ENCODE peak calls at places on chromosomes 1 and 21, in six cellular contexts. H is activated T-cell treated with anti-CD3 and anti-CD28 coated beads for 48 hours, E is AG08396, D is choroid plexus epithelial cell, R is stomach, F is NCI-H345. J is an unnamed sample.

GRCh38 chr1:75731881-75732280 is 7.4 kb downstream of the ACADM start:
- DNase-seq in F (no peak), D (no peak), E (no peak), R (no peak), H (no peak), J (no peak)

GRCh38 chr1:32749726-32750224 is 47.2 kb upstream of the SYNC start:
- DNase-seq in E (no peak), R (no peak), F (no peak), H (no peak), D (no peak), J (no peak)

GRCh38 chr1:15919316-15919715 is 56.6 kb downstream of the ZBTB17 start:
- DNase-seq in F (no peak), D (peak), E (peak), H (peak), R (no peak), J (peak)

GRCh38 chr1:180167721-180168467 is 13.2 kb downstream of the QSOX1 start:
- DNase-seq in F (no peak), H (no peak), E (no peak), R (peak), D (peak), J (no peak)

GRCh38 chr1:235093685-235094592 is 34.7 kb downstream of the TOMM20 start:
- DNase-seq in H (peak), D (peak), F (peak), R (peak), E (peak), J (no peak)

GRCh38 chr1:228765543-228765942 is 30.3 kb downstream of the RHOU start:
- DNase-seq in R (peak), E (no peak), D (no peak), H (no peak), F (no peak), J (no peak)

GRCh38 chr1:203858055-203858454 is 3.3 kb upstream of the SNRPE start:
- DNase-seq in H (no peak), D (peak), F (no peak), E (peak), R (no peak), J (peak)

GRCh38 chr1:236167578-236167977 is 25.2 kb downstream of the GPR137B start:
- DNase-seq in E (no peak), R (no peak), F (no peak), H (no peak), D (no peak), J (no peak)

GRCh38 chr21:42401164-42401563 is 2.5 kb upstream of the UBASH3A start:
- DNase-seq in D (peak), E (no peak), H (no peak), F (no peak), R (no peak), J (no peak)

GRCh38 chr1:104073463-104073902 is 323.8 kb downstream of the AMY1C start:
- DNase-seq in E (no peak), R (no peak), H (no peak), D (no peak), F (no peak), J (no peak)

GRCh38 chr1:99558539-99558938 is 87.4 kb upstream of the PALMD start:
- DNase-seq in E (no peak), F (no peak), R (no peak), D (peak), H (no peak), J (no peak)

GRCh38 chr1:174726167-174726879 is 273.4 kb upstream of the CACYBP start:
- DNase-seq in H (no peak), E (peak), R (no peak), D (peak), F (no peak), J (peak)

GRCh38 chr1:90964444-90965035 is 57.3 kb downstream of the ZNF644 start:
- DNase-seq in D (peak), H (no peak), E (no peak), R (no peak), F (peak), J (no peak)

GRCh38 chr1:17356387-17356992 is 15.5 kb upstream of the PADI6 start:
- DNase-seq in D (no peak), H (no peak), F (no peak), E (no peak), R (no peak), J (no peak)

GRCh38 chr1:215835951-215836350 is 268.8 kb downstream of the KCTD3 start:
- DNase-seq in D (peak), H (no peak), F (no peak), R (no peak), E (peak), J (peak)

GRCh38 chr1:243481101-243481500 is 225.3 kb downstream of the SDCCAG8 start:
- DNase-seq in F (no peak), D (no peak), E (no peak), R (no peak), H (no peak), J (no peak)

GRCh38 chr1:54152696-54153095 is at the start of gene CDCP2:
- DNase-seq in F (no peak), R (no peak), E (no peak), H (no peak), D (no peak), J (no peak)

GRCh38 chr1:108079550-108079949 is 114.6 kb upstream of the VAV3 start:
- DNase-seq in E (no peak), R (no peak), H (peak), D (no peak), F (no peak), J (no peak)

GRCh38 chr1:2240251-2241156 is 12.4 kb downstream of the SKI start:
- DNase-seq in E (no peak), D (peak), R (peak), F (no peak), H (no peak), J (no peak)

GRCh38 chr21:36104306-36105300 is 30.3 kb upstream of the CBR3 start:
- DNase-seq in F (no peak), H (peak), E (no peak), R (peak), D (peak), J (no peak)

GRCh38 chr1:2493691-2494322 is 17.7 kb downstream of the PLCH2 start:
- DNase-seq in H (no peak), R (no peak), D (no peak), E (no peak), F (no peak), J (no peak)

GRCh38 chr1:169584483-169585144 is 1.7 kb downstream of the F5 start:
- DNase-seq in F (no peak), D (no peak), E (no peak), H (no peak), R (no peak), J (no peak)

GRCh38 chr1:236887081-236887480 is 92.0 kb downstream of the MTR start:
- DNase-seq in F (no peak), H (no peak), D (no peak), R (no peak), E (no peak), J (no peak)

GRCh38 chr1:41768538-41768937 is 150.2 kb downstream of the HIVEP3 start:
- DNase-seq in F (no peak), E (no peak), R (no peak), D (no peak), H (no peak), J (no peak)

GRCh38 chr1:6612641-6613360 is 730 bp upstream of the PHF13 start:
- DNase-seq in R (peak), E (peak), D (peak), H (no peak), F (peak), J (no peak)

GRCh38 chr1:2279210-2279639 is 51.1 kb downstream of the SKI start:
- DNase-seq in F (no peak), E (peak), R (no peak), H (no peak), D (peak), J (peak)

GRCh38 chr1:155934933-155935590 is 849 bp upstream of the KHDC4 start:
- DNase-seq in E (no peak), H (no peak), D (no peak), F (peak), R (no peak), J (no peak)